ENCODE peak calls at places on chromosomes 4 and X, in eight cellular contexts. F is PC-3, H is bronchial epithelial cell, Y is fibroblast of lung, Z is MM.1S, X is GDM1, B is WERI-Rb-1, E is foreskin fibroblast. K is an unnamed sample.

GRCh38 chrX:32448320-32448719 is 763.0 kb downstream of the DMD start:
- DNase-seq in F (no peak), H (peak; percentile 0), Y (no peak), Z (peak; percentile 84), X (peak; percentile 42), B (no peak), E (no peak), K (no peak)

GRCh38 chr4:69025191-69025998 is 70.9 kb upstream of the UGT2B7 start:
- DNase-seq in F (peak; percentile 49), H (no peak), Y (no peak), Z (peak; percentile 23), X (no peak), B (peak; percentile 24), E (no peak), K (no peak)

GRCh38 chr4:127622923-127623754 is 9.6 kb upstream of the INTU start:
- DNase-seq in F (no peak), H (peak; percentile 7), Y (peak; percentile 60), Z (no peak), X (no peak), B (no peak), E (peak; percentile 73), K (no peak)

GRCh38 chr4:163598489-163598888 is 104.0 kb downstream of the TMA16 start:
- DNase-seq in F (no peak), H (no peak), Y (no peak), Z (no peak), X (no peak), B (no peak), E (no peak), K (no peak)

GRCh38 chrX:129525162-129525561 is 1.9 kb upstream of the SMARCA1 start:
- DNase-seq in F (peak; percentile 5), H (no peak), Y (no peak), Z (no peak), X (no peak), B (no peak), E (peak; percentile 31), K (no peak)

GRCh38 chrX:46687619-46688018 is 71.3 kb downstream of the SLC9A7 start:
- DNase-seq in F (peak; percentile 38), H (peak; percentile 48), Y (no peak), Z (no peak), X (no peak), B (no peak), E (peak; percentile 44), K (no peak)

GRCh38 chr4:98994474-98995182 is 893 bp upstream of the METAP1 start:
- DNase-seq in F (no peak), H (peak; percentile 29), Y (peak; percentile 19), Z (no peak), X (no peak), B (no peak), E (no peak), K (no peak)

GRCh38 chrX:55486736-55487135 is 2.9 kb downstream of the USP51 start:
- DNase-seq in F (peak; percentile 54), H (peak; percentile 71), Y (peak; percentile 31), Z (no peak), X (no peak), B (no peak), E (peak; percentile 44), K (no peak)

GRCh38 chrX:42714981-42715688 is 62.8 kb downstream of the PPP1R2C start:
- DNase-seq in F (peak; percentile 40), H (peak; percentile 58), Y (peak; percentile 59), Z (no peak), X (no peak), B (peak; percentile 9), E (no peak), K (no peak)